ENCODE peak calls at places on chromosomes 11 and 22, in ten cellular contexts. One of them, this sample, is unnamed.

GRCh38 chr22:40676644-40677043 is 2.6 kb upstream of the MCHR1 start:
- DNase-seq in H54: no peak
- DNase-seq in stimulated activated naive CD4-positive, alpha-beta T cell treated with Interleukin-2 at 50 U/mL for 16 hours: no peak
- DNase-seq in stimulated activated CD4-positive, alpha-beta T cell treated with anti-CD3 and anti-CD28 coated beads, Interleukin-12 subunit alpha, Interleukin-12 subunit beta, amount 100 ng/mL, for 24 hours: no peak
- DNase-seq in Panc1: no peak
- DNase-seq in mammary epithelial cell: peak
- DNase-seq in AG09309: no peak
- DNase-seq in activated CD4-positive, CD25-positive, alpha-beta regulatory T cell treated with anti-CD3 and anti-CD28 coated beads, Interleukin-2, amount 50 U/mL, for 16 hours: no peak
- DNase-seq in brain pericyte: no peak
- DNase-seq in right atrium auricular region: no peak
- DNase-seq in this sample: no peak

GRCh38 chr11:27468209-27468608 is 4.4 kb downstream of the LGR4 start:
- DNase-seq in H54: no peak
- DNase-seq in stimulated activated naive CD4-positive, alpha-beta T cell treated with Interleukin-2 at 50 U/mL for 16 hours: no peak
- DNase-seq in stimulated activated CD4-positive, alpha-beta T cell treated with anti-CD3 and anti-CD28 coated beads, Interleukin-12 subunit alpha, Interleukin-12 subunit beta, amount 100 ng/mL, for 24 hours: no peak
- DNase-seq in Panc1: no peak
- DNase-seq in mammary epithelial cell: peak
- DNase-seq in AG09309: peak
- DNase-seq in activated CD4-positive, CD25-positive, alpha-beta regulatory T cell treated with anti-CD3 and anti-CD28 coated beads, Interleukin-2, amount 50 U/mL, for 16 hours: no peak
- DNase-seq in brain pericyte: no peak
- DNase-seq in right atrium auricular region: no peak
- DNase-seq in this sample: no peak

GRCh38 chr11:122181893-122182292 is 65.9 kb upstream of the BLID start:
- DNase-seq in H54: no peak
- DNase-seq in stimulated activated naive CD4-positive, alpha-beta T cell treated with Interleukin-2 at 50 U/mL for 16 hours: no peak
- DNase-seq in stimulated activated CD4-positive, alpha-beta T cell treated with anti-CD3 and anti-CD28 coated beads, Interleukin-12 subunit alpha, Interleukin-12 subunit beta, amount 100 ng/mL, for 24 hours: no peak
- DNase-seq in Panc1: no peak
- DNase-seq in mammary epithelial cell: no peak
- DNase-seq in AG09309: no peak
- DNase-seq in activated CD4-positive, CD25-positive, alpha-beta regulatory T cell treated with anti-CD3 and anti-CD28 coated beads, Interleukin-2, amount 50 U/mL, for 16 hours: no peak
- DNase-seq in brain pericyte: no peak
- DNase-seq in right atrium auricular region: no peak
- DNase-seq in this sample: no peak

GRCh38 chr11:67504023-67504949 is 877 bp downstream of the PITPNM1 start:
- DNase-seq in H54: peak
- DNase-seq in stimulated activated naive CD4-positive, alpha-beta T cell treated with Interleukin-2 at 50 U/mL for 16 hours: peak
- DNase-seq in stimulated activated CD4-positive, alpha-beta T cell treated with anti-CD3 and anti-CD28 coated beads, Interleukin-12 subunit alpha, Interleukin-12 subunit beta, amount 100 ng/mL, for 24 hours: no peak
- DNase-seq in Panc1: no peak
- DNase-seq in mammary epithelial cell: peak
- DNase-seq in AG09309: no peak
- DNase-seq in activated CD4-positive, CD25-positive, alpha-beta regulatory T cell treated with anti-CD3 and anti-CD28 coated beads, Interleukin-2, amount 50 U/mL, for 16 hours: no peak
- DNase-seq in brain pericyte: no peak
- DNase-seq in right atrium auricular region: no peak
- DNase-seq in this sample: no peak

GRCh38 chr11:122308286-122308685 is 192.3 kb upstream of the BLID start:
- DNase-seq in H54: no peak
- DNase-seq in stimulated activated naive CD4-positive, alpha-beta T cell treated with Interleukin-2 at 50 U/mL for 16 hours: no peak
- DNase-seq in stimulated activated CD4-positive, alpha-beta T cell treated with anti-CD3 and anti-CD28 coated beads, Interleukin-12 subunit alpha, Interleukin-12 subunit beta, amount 100 ng/mL, for 24 hours: no peak
- DNase-seq in Panc1: no peak
- DNase-seq in mammary epithelial cell: no peak
- DNase-seq in AG09309: no peak
- DNase-seq in activated CD4-positive, CD25-positive, alpha-beta regulatory T cell treated with anti-CD3 and anti-CD28 coated beads, Interleukin-2, amount 50 U/mL, for 16 hours: no peak
- DNase-seq in brain pericyte: no peak
- DNase-seq in right atrium auricular region: no peak
- DNase-seq in this sample: no peak

GRCh38 chr11:14059491-14059890 is 97.0 kb downstream of the SPON1 start:
- DNase-seq in H54: no peak
- DNase-seq in stimulated activated naive CD4-positive, alpha-beta T cell treated with Interleukin-2 at 50 U/mL for 16 hours: no peak
- DNase-seq in stimulated activated CD4-positive, alpha-beta T cell treated with anti-CD3 and anti-CD28 coated beads, Interleukin-12 subunit alpha, Interleukin-12 subunit beta, amount 100 ng/mL, for 24 hours: no peak
- DNase-seq in Panc1: no peak
- DNase-seq in mammary epithelial cell: no peak
- DNase-seq in AG09309: no peak
- DNase-seq in activated CD4-positive, CD25-positive, alpha-beta regulatory T cell treated with anti-CD3 and anti-CD28 coated beads, Interleukin-2, amount 50 U/mL, for 16 hours: no peak
- DNase-seq in brain pericyte: no peak
- DNase-seq in right atrium auricular region: no peak
- DNase-seq in this sample: no peak

GRCh38 chr22:29003975-29004646 is 57.5 kb downstream of the C22orf31 start:
- DNase-seq in H54: no peak
- DNase-seq in stimulated activated naive CD4-positive, alpha-beta T cell treated with Interleukin-2 at 50 U/mL for 16 hours: no peak
- DNase-seq in stimulated activated CD4-positive, alpha-beta T cell treated with anti-CD3 and anti-CD28 coated beads, Interleukin-12 subunit alpha, Interleukin-12 subunit beta, amount 100 ng/mL, for 24 hours: no peak
- DNase-seq in Panc1: no peak
- DNase-seq in mammary epithelial cell: peak
- DNase-seq in AG09309: no peak
- DNase-seq in activated CD4-positive, CD25-positive, alpha-beta regulatory T cell treated with anti-CD3 and anti-CD28 coated beads, Interleukin-2, amount 50 U/mL, for 16 hours: no peak
- DNase-seq in brain pericyte: no peak
- DNase-seq in right atrium auricular region: no peak
- DNase-seq in this sample: no peak

GRCh38 chr11:95147364-95147905 is 57.8 kb downstream of the ENDOD1 start:
- DNase-seq in H54: peak
- DNase-seq in stimulated activated naive CD4-positive, alpha-beta T cell treated with Interleukin-2 at 50 U/mL for 16 hours: no peak
- DNase-seq in stimulated activated CD4-positive, alpha-beta T cell treated with anti-CD3 and anti-CD28 coated beads, Interleukin-12 subunit alpha, Interleukin-12 subunit beta, amount 100 ng/mL, for 24 hours: no peak
- DNase-seq in Panc1: no peak
- DNase-seq in mammary epithelial cell: peak
- DNase-seq in AG09309: peak
- DNase-seq in activated CD4-positive, CD25-positive, alpha-beta regulatory T cell treated with anti-CD3 and anti-CD28 coated beads, Interleukin-2, amount 50 U/mL, for 16 hours: no peak
- DNase-seq in brain pericyte: peak
- DNase-seq in right atrium auricular region: peak
- DNase-seq in this sample: no peak

GRCh38 chr22:17922925-17923898 is 101.1 kb downstream of the MICAL3 start:
- DNase-seq in H54: peak
- DNase-seq in stimulated activated naive CD4-positive, alpha-beta T cell treated with Interleukin-2 at 50 U/mL for 16 hours: no peak
- DNase-seq in stimulated activated CD4-positive, alpha-beta T cell treated with anti-CD3 and anti-CD28 coated beads, Interleukin-12 subunit alpha, Interleukin-12 subunit beta, amount 100 ng/mL, for 24 hours: no peak
- DNase-seq in Panc1: no peak
- DNase-seq in mammary epithelial cell: no peak
- DNase-seq in AG09309: peak
- DNase-seq in activated CD4-positive, CD25-positive, alpha-beta regulatory T cell treated with anti-CD3 and anti-CD28 coated beads, Interleukin-2, amount 50 U/mL, for 16 hours: no peak
- DNase-seq in brain pericyte: no peak
- DNase-seq in right atrium auricular region: no peak
- DNase-seq in this sample: no peak

GRCh38 chr11:66868726-66869291 is 11.9 kb downstream of the LRFN4 start:
- DNase-seq in H54: no peak
- DNase-seq in stimulated activated naive CD4-positive, alpha-beta T cell treated with Interleukin-2 at 50 U/mL for 16 hours: peak
- DNase-seq in stimulated activated CD4-positive, alpha-beta T cell treated with anti-CD3 and anti-CD28 coated beads, Interleukin-12 subunit alpha, Interleukin-12 subunit beta, amount 100 ng/mL, for 24 hours: peak
- DNase-seq in Panc1: no peak
- DNase-seq in mammary epithelial cell: peak
- DNase-seq in AG09309: no peak
- DNase-seq in activated CD4-positive, CD25-positive, alpha-beta regulatory T cell treated with anti-CD3 and anti-CD28 coated beads, Interleukin-2, amount 50 U/mL, for 16 hours: peak
- DNase-seq in brain pericyte: no peak
- DNase-seq in right atrium auricular region: no peak
- DNase-seq in this sample: no peak

GRCh38 chr22:19358703-19359553 is 67.4 kb upstream of the CLTCL1 start:
- DNase-seq in H54: no peak
- DNase-seq in stimulated activated naive CD4-positive, alpha-beta T cell treated with Interleukin-2 at 50 U/mL for 16 hours: no peak
- DNase-seq in stimulated activated CD4-positive, alpha-beta T cell treated with anti-CD3 and anti-CD28 coated beads, Interleukin-12 subunit alpha, Interleukin-12 subunit beta, amount 100 ng/mL, for 24 hours: no peak
- DNase-seq in Panc1: no peak
- DNase-seq in mammary epithelial cell: no peak
- DNase-seq in AG09309: no peak
- DNase-seq in activated CD4-positive, CD25-positive, alpha-beta regulatory T cell treated with anti-CD3 and anti-CD28 coated beads, Interleukin-2, amount 50 U/mL, for 16 hours: no peak
- DNase-seq in brain pericyte: no peak
- DNase-seq in right atrium auricular region: no peak
- DNase-seq in this sample: no peak

GRCh38 chr22:37419916-37420655 is 7.2 kb downstream of the ELFN2 start:
- DNase-seq in H54: no peak
- DNase-seq in stimulated activated naive CD4-positive, alpha-beta T cell treated with Interleukin-2 at 50 U/mL for 16 hours: peak
- DNase-seq in stimulated activated CD4-positive, alpha-beta T cell treated with anti-CD3 and anti-CD28 coated beads, Interleukin-12 subunit alpha, Interleukin-12 subunit beta, amount 100 ng/mL, for 24 hours: no peak
- DNase-seq in Panc1: no peak
- DNase-seq in mammary epithelial cell: peak
- DNase-seq in AG09309: no peak
- DNase-seq in activated CD4-positive, CD25-positive, alpha-beta regulatory T cell treated with anti-CD3 and anti-CD28 coated beads, Interleukin-2, amount 50 U/mL, for 16 hours: no peak
- DNase-seq in brain pericyte: no peak
- DNase-seq in right atrium auricular region: no peak
- DNase-seq in this sample: no peak

GRCh38 chr11:85299247-85299646 is 327.9 kb downstream of the DLG2 start:
- DNase-seq in H54: peak
- DNase-seq in stimulated activated naive CD4-positive, alpha-beta T cell treated with Interleukin-2 at 50 U/mL for 16 hours: no peak
- DNase-seq in stimulated activated CD4-positive, alpha-beta T cell treated with anti-CD3 and anti-CD28 coated beads, Interleukin-12 subunit alpha, Interleukin-12 subunit beta, amount 100 ng/mL, for 24 hours: no peak
- DNase-seq in Panc1: no peak
- DNase-seq in mammary epithelial cell: no peak
- DNase-seq in AG09309: no peak
- DNase-seq in activated CD4-positive, CD25-positive, alpha-beta regulatory T cell treated with anti-CD3 and anti-CD28 coated beads, Interleukin-2, amount 50 U/mL, for 16 hours: no peak
- DNase-seq in brain pericyte: no peak
- DNase-seq in right atrium auricular region: no peak
- DNase-seq in this sample: no peak

GRCh38 chr22:23070418-23071162 is at the start of gene GNAZ:
- DNase-seq in H54: peak
- DNase-seq in stimulated activated naive CD4-positive, alpha-beta T cell treated with Interleukin-2 at 50 U/mL for 16 hours: peak
- DNase-seq in stimulated activated CD4-positive, alpha-beta T cell treated with anti-CD3 and anti-CD28 coated beads, Interleukin-12 subunit alpha, Interleukin-12 subunit beta, amount 100 ng/mL, for 24 hours: no peak
- DNase-seq in Panc1: no peak
- DNase-seq in mammary epithelial cell: no peak
- DNase-seq in AG09309: no peak
- DNase-seq in activated CD4-positive, CD25-positive, alpha-beta regulatory T cell treated with anti-CD3 and anti-CD28 coated beads, Interleukin-2, amount 50 U/mL, for 16 hours: no peak
- DNase-seq in brain pericyte: no peak
- DNase-seq in right atrium auricular region: no peak
- DNase-seq in this sample: no peak

GRCh38 chr22:23984430-23984829 is 4.5 kb downstream of the GSTT2 start:
- DNase-seq in H54: no peak
- DNase-seq in stimulated activated naive CD4-positive, alpha-beta T cell treated with Interleukin-2 at 50 U/mL for 16 hours: peak
- DNase-seq in stimulated activated CD4-positive, alpha-beta T cell treated with anti-CD3 and anti-CD28 coated beads, Interleukin-12 subunit alpha, Interleukin-12 subunit beta, amount 100 ng/mL, for 24 hours: no peak
- DNase-seq in Panc1: no peak
- DNase-seq in mammary epithelial cell: peak
- DNase-seq in AG09309: no peak
- DNase-seq in activated CD4-positive, CD25-positive, alpha-beta regulatory T cell treated with anti-CD3 and anti-CD28 coated beads, Interleukin-2, amount 50 U/mL, for 16 hours: no peak
- DNase-seq in brain pericyte: no peak
- DNase-seq in right atrium auricular region: no peak
- DNase-seq in this sample: no peak

GRCh38 chr11:77345621-77346020 is 44.1 kb upstream of the GDPD4 start:
- DNase-seq in H54: no peak
- DNase-seq in stimulated activated naive CD4-positive, alpha-beta T cell treated with Interleukin-2 at 50 U/mL for 16 hours: no peak
- DNase-seq in stimulated activated CD4-positive, alpha-beta T cell treated with anti-CD3 and anti-CD28 coated beads, Interleukin-12 subunit alpha, Interleukin-12 subunit beta, amount 100 ng/mL, for 24 hours: no peak
- DNase-seq in Panc1: no peak
- DNase-seq in mammary epithelial cell: peak
- DNase-seq in AG09309: peak
- DNase-seq in activated CD4-positive, CD25-positive, alpha-beta regulatory T cell treated with anti-CD3 and anti-CD28 coated beads, Interleukin-2, amount 50 U/mL, for 16 hours: no peak
- DNase-seq in brain pericyte: no peak
- DNase-seq in right atrium auricular region: no peak
- DNase-seq in this sample: no peak

GRCh38 chr22:29134448-29134847 is 61.6 kb downstream of the KREMEN1 start:
- DNase-seq in H54: no peak
- DNase-seq in stimulated activated naive CD4-positive, alpha-beta T cell treated with Interleukin-2 at 50 U/mL for 16 hours: no peak
- DNase-seq in stimulated activated CD4-positive, alpha-beta T cell treated with anti-CD3 and anti-CD28 coated beads, Interleukin-12 subunit alpha, Interleukin-12 subunit beta, amount 100 ng/mL, for 24 hours: no peak
- DNase-seq in Panc1: no peak
- DNase-seq in mammary epithelial cell: no peak
- DNase-seq in AG09309: no peak
- DNase-seq in activated CD4-positive, CD25-positive, alpha-beta regulatory T cell treated with anti-CD3 and anti-CD28 coated beads, Interleukin-2, amount 50 U/mL, for 16 hours: no peak
- DNase-seq in brain pericyte: no peak
- DNase-seq in right atrium auricular region: no peak
- DNase-seq in this sample: no peak

GRCh38 chr11:68013611-68014156 is 3.6 kb downstream of the ALDH3B1 start:
- DNase-seq in H54: no peak
- DNase-seq in stimulated activated naive CD4-positive, alpha-beta T cell treated with Interleukin-2 at 50 U/mL for 16 hours: no peak
- DNase-seq in stimulated activated CD4-positive, alpha-beta T cell treated with anti-CD3 and anti-CD28 coated beads, Interleukin-12 subunit alpha, Interleukin-12 subunit beta, amount 100 ng/mL, for 24 hours: no peak
- DNase-seq in Panc1: no peak
- DNase-seq in mammary epithelial cell: no peak
- DNase-seq in AG09309: no peak
- DNase-seq in activated CD4-positive, CD25-positive, alpha-beta regulatory T cell treated with anti-CD3 and anti-CD28 coated beads, Interleukin-2, amount 50 U/mL, for 16 hours: no peak
- DNase-seq in brain pericyte: no peak
- DNase-seq in right atrium auricular region: no peak
- DNase-seq in this sample: no peak

GRCh38 chr11:58905716-58906547 is 33.4 kb upstream of the GLYATL1 start:
- DNase-seq in H54: no peak
- DNase-seq in stimulated activated naive CD4-positive, alpha-beta T cell treated with Interleukin-2 at 50 U/mL for 16 hours: no peak
- DNase-seq in stimulated activated CD4-positive, alpha-beta T cell treated with anti-CD3 and anti-CD28 coated beads, Interleukin-12 subunit alpha, Interleukin-12 subunit beta, amount 100 ng/mL, for 24 hours: no peak
- DNase-seq in Panc1: no peak
- DNase-seq in mammary epithelial cell: peak
- DNase-seq in AG09309: peak
- DNase-seq in activated CD4-positive, CD25-positive, alpha-beta regulatory T cell treated with anti-CD3 and anti-CD28 coated beads, Interleukin-2, amount 50 U/mL, for 16 hours: no peak
- DNase-seq in brain pericyte: peak
- DNase-seq in right atrium auricular region: peak
- DNase-seq in this sample: no peak

GRCh38 chr11:120028181-120028935 is 109.6 kb downstream of the TRIM29 start:
- DNase-seq in H54: no peak
- DNase-seq in stimulated activated naive CD4-positive, alpha-beta T cell treated with Interleukin-2 at 50 U/mL for 16 hours: no peak
- DNase-seq in stimulated activated CD4-positive, alpha-beta T cell treated with anti-CD3 and anti-CD28 coated beads, Interleukin-12 subunit alpha, Interleukin-12 subunit beta, amount 100 ng/mL, for 24 hours: no peak
- DNase-seq in Panc1: no peak
- DNase-seq in mammary epithelial cell: no peak
- DNase-seq in AG09309: no peak
- DNase-seq in activated CD4-positive, CD25-positive, alpha-beta regulatory T cell treated with anti-CD3 and anti-CD28 coated beads, Interleukin-2, amount 50 U/mL, for 16 hours: no peak
- DNase-seq in brain pericyte: no peak
- DNase-seq in right atrium auricular region: peak
- DNase-seq in this sample: no peak

GRCh38 chr11:83364500-83365059 is 78.4 kb upstream of the CCDC90B start:
- DNase-seq in H54: no peak
- DNase-seq in stimulated activated naive CD4-positive, alpha-beta T cell treated with Interleukin-2 at 50 U/mL for 16 hours: no peak
- DNase-seq in stimulated activated CD4-positive, alpha-beta T cell treated with anti-CD3 and anti-CD28 coated beads, Interleukin-12 subunit alpha, Interleukin-12 subunit beta, amount 100 ng/mL, for 24 hours: no peak
- DNase-seq in Panc1: no peak
- DNase-seq in mammary epithelial cell: no peak
- DNase-seq in AG09309: no peak
- DNase-seq in activated CD4-positive, CD25-positive, alpha-beta regulatory T cell treated with anti-CD3 and anti-CD28 coated beads, Interleukin-2, amount 50 U/mL, for 16 hours: no peak
- DNase-seq in brain pericyte: no peak
- DNase-seq in right atrium auricular region: no peak
- DNase-seq in this sample: no peak